ENCODE peak calls at places on chromosomes 2 and 18, in seven cellular contexts. N is epithelial cell of prostate, P is NCI-H2081 treated with DMSO at 0.1 percent for 48 hours, R is NCI-H1436, I is NCI-H1930, W is T-cell, U is choroid plexus epithelial cell. V is an unnamed sample.

GRCh38 chr2:232415138-232415690 is 8.6 kb downstream of the ALPG start:
- DNase-seq in U (no peak), R (no peak), N (no peak), I (no peak), P (no peak), W (no peak), V (no peak)

GRCh38 chr2:42975358-42975717 is 183.0 kb upstream of the HAAO start:
- DNase-seq in P (no peak), R (no peak), I (no peak), U (no peak), N (no peak), W (no peak), V (no peak)

GRCh38 chr2:134258684-134259408 is 5.0 kb downstream of the MGAT5 start:
- DNase-seq in N (no peak), R (no peak), I (no peak), P (no peak), W (peak; percentile 67), U (no peak), V (no peak)

GRCh38 chr2:177989029-177989885 is 83.3 kb downstream of the PDE11A start:
- DNase-seq in R (no peak), N (no peak), U (peak; percentile 4), W (no peak), P (no peak), I (no peak), V (no peak)

GRCh38 chr18:31102020-31102684 is at the start of gene DSC2:
- DNase-seq in W (no peak), P (no peak), N (peak; percentile 40), R (no peak), I (peak; percentile 63), U (no peak), V (no peak)

GRCh38 chr2:140624188-140624587 is 1506.6 kb downstream of the LRP1B start:
- DNase-seq in R (no peak), W (no peak), I (no peak), N (no peak), P (peak; percentile 28), U (no peak), V (no peak)

GRCh38 chr2:72944804-72945449 is 27.6 kb downstream of the EMX1 start:
- DNase-seq in R (no peak), W (no peak), U (no peak), N (no peak), P (no peak), I (no peak), V (no peak)

GRCh38 chr18:29660777-29661176 is 1381.8 kb downstream of the DSC3 start:
- DNase-seq in P (no peak), W (no peak), U (no peak), R (no peak), I (no peak), N (no peak), V (no peak)

GRCh38 chr2:210199186-210199765 is 26.0 kb downstream of the ACADL start:
- DNase-seq in W (no peak), I (no peak), P (no peak), N (no peak), R (peak; percentile 22), U (peak; percentile 66), V (no peak)

GRCh38 chr2:208358758-208359631 is 47.6 kb upstream of the PTH2R start:
- DNase-seq in U (peak; percentile 40), I (no peak), N (no peak), P (no peak), W (no peak), R (no peak), V (no peak)

GRCh38 chr2:16638941-16639340 is 26.7 kb downstream of the CYRIA start:
- DNase-seq in W (no peak), U (no peak), P (no peak), N (no peak), I (no peak), R (no peak), V (no peak)

V was measured in memory B cell.